ENCODE peak calls at places on chromosomes 13 and 19, in four cellular contexts. N is Peyer's patch, O is NCI-H69, H is OCI-LY7. F is an unnamed sample.

GRCh38 chr13:82165396-82166174 is 1716.7 kb downstream of the SLITRK1 start:
- DNase-seq in O (no peak), H (no peak), N (no peak), F (no peak)

GRCh38 chr13:78309497-78310180 is 293.7 kb downstream of the POU4F1 start:
- DNase-seq in H (no peak), O (no peak), N (no peak), F (no peak)

GRCh38 chr13:107545946-107546502 is 669.3 kb downstream of the LIG4 start:
- DNase-seq in O (peak), N (no peak), H (no peak), F (no peak)

GRCh38 chr13:31149604-31150003 is 12.1 kb downstream of the HSPH1 start:
- DNase-seq in O (no peak), N (no peak), H (no peak), F (no peak)

GRCh38 chr13:75365724-75366173 is 116.2 kb downstream of the TBC1D4 start:
- DNase-seq in N (no peak), H (peak), O (no peak), F (no peak)

GRCh38 chr19:6393982-6394412 is 1.0 kb upstream of the GTF2F1 start:
- DNase-seq in N (no peak), H (no peak), O (no peak), F (no peak)

GRCh38 chr13:112056739-112057433 is 10.1 kb upstream of the SOX1 start:
- DNase-seq in O (peak), N (no peak), H (no peak), F (no peak)

GRCh38 chr19:18633321-18633720 is 3.5 kb upstream of the KLHL26 start:
- DNase-seq in H (no peak), O (peak), N (no peak), F (no peak)

GRCh38 chr19:46974181-46974580 is 45.5 kb upstream of the NPAS1 start:
- DNase-seq in O (no peak), H (no peak), N (no peak), F (no peak)

GRCh38 chr13:76667551-76667950 is 218.7 kb downstream of the KCTD12 start:
- DNase-seq in H (no peak), O (peak), N (no peak), F (no peak)

GRCh38 chr19:12065100-12065538 is 588 bp downstream of the ZNF844 start:
- DNase-seq in H (no peak), N (no peak), O (no peak), F (peak)

GRCh38 chr19:48403606-48404005 is 10.1 kb downstream of the GRIN2D start:
- DNase-seq in O (peak), N (peak), H (peak), F (peak)

GRCh38 chr13:23859455-23859854 is 29.7 kb downstream of the MIPEP start:
- DNase-seq in O (no peak), H (no peak), N (no peak), F (no peak)

GRCh38 chr19:3057275-3057714 is 5.0 kb downstream of the TLE5 start:
- DNase-seq in N (no peak), H (no peak), O (peak), F (no peak)

GRCh38 chr19:56263319-56263718 is 9.2 kb upstream of the EDDM13 start:
- DNase-seq in N (no peak), H (no peak), O (no peak), F (no peak)

GRCh38 chr19:5367530-5368133 is 27.0 kb upstream of the PTPRS start:
- DNase-seq in N (no peak), O (no peak), H (no peak), F (no peak)

GRCh38 chr13:46593403-46593802 is 40.4 kb downstream of the LRCH1 start:
- DNase-seq in H (peak), N (peak), O (no peak), F (no peak)

GRCh38 chr19:44684892-44685847 is 13.8 kb upstream of the CEACAM16 start:
- DNase-seq in O (peak), H (no peak), N (no peak), F (no peak)

GRCh38 chr13:113656831-113657671 is 947 bp downstream of the ATP4B start:
- DNase-seq in N (no peak), O (peak), H (no peak), F (no peak)

GRCh38 chr19:47704024-47704423 is 9.2 kb upstream of the EHD2 start:
- DNase-seq in N (no peak), H (no peak), O (no peak), F (no peak)

GRCh38 chr13:96771501-96772367 is 222.5 kb downstream of the OXGR1 start:
- DNase-seq in H (peak), O (no peak), N (no peak), F (no peak)

GRCh38 chr19:47446534-47447469 is 24.9 kb downstream of the SLC8A2 start:
- DNase-seq in N (no peak), H (no peak), O (peak), F (peak)

GRCh38 chr13:101917833-101918755 is 465.6 kb downstream of the ITGBL1 start:
- DNase-seq in O (peak), H (no peak), N (no peak), F (no peak)

GRCh38 chr19:46537136-46538097 is 41.8 kb upstream of the PNMA8B start:
- DNase-seq in H (peak), N (peak), O (peak), F (peak)

GRCh38 chr13:65977525-65977924 is 1252.6 kb downstream of the PCDH9 start:
- DNase-seq in N (no peak), H (no peak), O (no peak), F (no peak)

GRCh38 chr19:37537391-37537947 is 30.7 kb downstream of the ZNF793 start:
- DNase-seq in H (no peak), O (no peak), N (no peak), F (no peak)

GRCh38 chr19:49691243-49692101 is 556 bp downstream of the CPT1C start:
- DNase-seq in H (no peak), N (peak), O (peak), F (peak)

F was measured in ecto neural progenitor cell.